ENCODE peak calls at places on chromosomes 11 and 22, in five cellular contexts. Z, A, C, L and K are unnamed samples.

GRCh38 chr11:61158691-61159381 is 2.4 kb downstream of the VPS37C start:
- DNase-seq in Z (no peak), A (no peak), C (no peak), L (no peak), K (no peak)

GRCh38 chr11:115290479-115291390 is 213.5 kb downstream of the CADM1 start:
- DNase-seq in Z (no peak), A (no peak), C (peak), L (no peak), K (no peak)

GRCh38 chr11:105719073-105719846 is 109.4 kb downstream of the GRIA4 start:
- DNase-seq in Z (peak), A (no peak), C (no peak), L (peak), K (peak)

GRCh38 chr11:57432714-57433163 is 5.8 kb upstream of the SLC43A3 start:
- DNase-seq in Z (no peak), A (peak), C (no peak), L (no peak), K (no peak)

GRCh38 chr11:62217191-62217748 is 8.8 kb downstream of the SCGB2A1 start:
- DNase-seq in Z (no peak), A (no peak), C (no peak), L (no peak), K (peak)

GRCh38 chr22:23118647-23119491 is 22.9 kb downstream of the RSPH14 start:
- DNase-seq in Z (no peak), A (peak), C (no peak), L (no peak), K (no peak)

GRCh38 chr22:32752868-32753520 is 48.5 kb upstream of the TIMP3 start:
- DNase-seq in Z (no peak), A (no peak), C (no peak), L (no peak), K (no peak)

GRCh38 chr11:8779107-8779506 is 96.5 kb downstream of the RPL27A start:
- DNase-seq in Z (no peak), A (no peak), C (no peak), L (no peak), K (no peak)

GRCh38 chr11:126431401-126432064 is 76.0 kb downstream of the ST3GAL4 start:
- DNase-seq in Z (no peak), A (no peak), C (no peak), L (no peak), K (peak)

GRCh38 chr22:42966389-42966998 is 48.5 kb downstream of the PACSIN2 start:
- DNase-seq in Z (no peak), A (no peak), C (no peak), L (no peak), K (no peak)

GRCh38 chr11:29280452-29280851 is 736.4 kb downstream of the KCNA4 start:
- DNase-seq in Z (no peak), A (no peak), C (no peak), L (no peak), K (no peak)

GRCh38 chr11:128497057-128497957 is 90.1 kb downstream of the ETS1 start:
- DNase-seq in Z (peak), A (no peak), C (peak), L (peak), K (no peak)

GRCh38 chr22:45991108-45991507 is 14.1 kb upstream of the WNT7B start:
- DNase-seq in Z (no peak), A (no peak), C (peak), L (no peak), K (no peak)

GRCh38 chr22:28023036-28023435 is 104.0 kb upstream of the PITPNB start:
- DNase-seq in Z (no peak), A (no peak), C (no peak), L (no peak), K (no peak)

GRCh38 chr11:4839851-4840549 is 9.0 kb downstream of the OR51S1 start:
- DNase-seq in Z (no peak), A (no peak), C (no peak), L (no peak), K (no peak)

GRCh38 chr11:76777922-76778321 is 5.2 kb upstream of the TSKU start:
- DNase-seq in Z (no peak), A (no peak), C (no peak), L (no peak), K (no peak)

GRCh38 chr22:46738961-46739870 is 1.2 kb upstream of the CERK start:
- DNase-seq in Z (peak), A (no peak), C (no peak), L (no peak), K (peak)

GRCh38 chr11:11409224-11409623 is 56.2 kb upstream of the CSNK2A3 start:
- DNase-seq in Z (no peak), A (no peak), C (no peak), L (no peak), K (no peak)
- TF ChIP-seq RAD21 in Z (no peak), A (no peak), C (no peak), L (no peak), K (no peak)

GRCh38 chr11:19939415-19939929 is 220.8 kb downstream of the DBX1 start:
- DNase-seq in Z (no peak), A (no peak), C (no peak), L (no peak), K (no peak)

GRCh38 chr11:19935507-19935906 is 222.9 kb downstream of the NAV2 start:
- DNase-seq in Z (no peak), A (no peak), C (no peak), L (no peak), K (no peak)

GRCh38 chr11:19936461-19936860 is 223.8 kb downstream of the DBX1 start:
- DNase-seq in Z (no peak), A (no peak), C (no peak), L (no peak), K (no peak)

GRCh38 chr11:19938866-19939265 is 221.4 kb downstream of the DBX1 start:
- DNase-seq in Z (no peak), A (no peak), C (no peak), L (no peak), K (no peak)

GRCh38 chr11:19938051-19938856 is 222.0 kb downstream of the DBX1 start:
- DNase-seq in Z (peak), A (peak), C (peak), L (no peak), K (peak)
- TF ChIP-seq ZBTB33 in Z (no peak), A (no peak), C (no peak), L (no peak), K (no peak)

DNA sequence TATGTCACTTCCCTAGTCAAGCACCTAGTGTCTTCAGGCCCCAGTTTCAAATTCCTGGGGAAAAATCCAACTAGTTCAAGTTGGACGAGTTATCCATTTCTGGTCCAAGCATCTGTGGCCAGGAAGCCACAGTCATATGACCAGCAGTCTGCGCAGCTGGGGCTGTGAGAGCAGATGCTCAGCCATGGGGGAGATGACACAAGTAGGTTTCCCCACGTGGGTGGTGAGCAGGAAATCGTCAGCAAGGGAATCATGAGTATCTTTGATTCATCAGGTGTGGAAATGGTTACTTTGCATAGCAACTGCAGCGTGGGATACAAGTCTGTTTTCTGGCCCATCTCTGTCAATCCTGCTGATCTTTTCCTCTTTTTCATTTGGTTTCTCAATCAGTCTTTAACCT is 185.3 kb downstream of the C11orf91 start:
- DNase-seq in Z (no peak), A (no peak), C (no peak), L (no peak), K (no peak)
- TF ChIP-seq RAD21 in Z (no peak), A (no peak), C (no peak), L (no peak), K (no peak)

DNA sequence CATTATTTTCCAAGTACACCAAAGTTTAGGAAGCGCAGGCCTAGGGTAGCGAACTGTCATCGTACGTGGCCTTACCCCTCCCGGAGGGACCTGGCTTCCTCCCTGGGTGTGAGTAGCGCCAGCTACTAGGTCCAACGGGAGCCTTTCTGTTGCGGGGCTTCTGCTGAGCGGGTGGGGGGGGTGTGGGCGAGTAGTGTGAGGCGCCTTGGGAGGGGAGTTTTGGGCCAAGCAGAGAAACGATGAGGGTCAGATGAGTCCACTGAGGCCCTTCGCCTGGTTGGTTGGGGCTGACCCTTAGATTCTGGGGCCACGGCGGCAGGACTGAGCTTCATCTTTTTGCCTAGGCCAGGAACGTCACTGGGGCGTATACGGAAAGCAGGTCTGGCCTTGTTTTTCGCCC is 868 bp downstream of the TEF start:
- DNase-seq in Z (no peak), A (no peak), C (no peak), L (no peak), K (no peak)
- TF ChIP-seq ZBTB33 in Z (no peak), A (no peak), C (no peak), L (no peak), K (no peak)

GRCh38 chr22:39622881-39623367 is 52.4 kb downstream of the CACNA1I start:
- DNase-seq in Z (peak), A (peak), C (peak), L (no peak), K (peak)
- TF ChIP-seq RAD21 in Z (peak), A (peak), C (peak), L (peak), K (no peak)

GRCh38 chr11:22976146-22976545 is 115.9 kb upstream of the CCDC179 start:
- DNase-seq in Z (no peak), A (no peak), C (no peak), L (no peak), K (no peak)
- TF ChIP-seq ZBTB33 in Z (no peak), A (no peak), C (no peak), L (no peak), K (no peak)

GRCh38 chr11:47393163-47394049 is 15.0 kb upstream of the SLC39A13 start:
- DNase-seq in Z (no peak), A (peak), C (no peak), L (no peak), K (no peak)
- TF ChIP-seq RAD21 in Z (no peak), A (no peak), C (no peak), L (no peak), K (no peak)